ENCODE peak calls at places on chromosomes 3 and 15, in four cellular contexts. X is IMR-90, Q is HepG2, H is prostate gland. K is an unnamed sample.

GRCh38 chr3:31911643-31912042 is 69.4 kb downstream of the OSBPL10 start:
- DNase-seq in X (peak), Q (no peak), H (no peak), K (no peak)

GRCh38 chr15:67574981-67575632 is 32.6 kb downstream of the MAP2K5 start:
- DNase-seq in X (no peak), Q (no peak), H (no peak), K (no peak)

GRCh38 chr3:195030791-195031321 is 240.1 kb downstream of the XXYLT1 start:
- DNase-seq in X (peak), Q (peak), H (peak), K (no peak)

GRCh38 chr15:29226431-29227216 is 43.0 kb downstream of the NSMCE3 start:
- DNase-seq in X (no peak), Q (no peak), H (no peak), K (no peak)

GRCh38 chr15:50906954-50907865 is 1.3 kb upstream of the AP4E1 start:
- DNase-seq in X (peak), Q (peak), H (no peak), K (no peak)

GRCh38 chr3:186783731-186784515 is 546 bp downstream of the EIF4A2 start:
- DNase-seq in X (peak), Q (peak), H (peak), K (peak)

GRCh38 chr3:161316006-161316689 is 55.2 kb downstream of the SPTSSB start:
- DNase-seq in X (no peak), Q (no peak), H (peak), K (no peak)

GRCh38 chr3:64578384-64578783 is 109.4 kb downstream of the ADAMTS9 start:
- DNase-seq in X (no peak), Q (no peak), H (peak), K (no peak)

GRCh38 chr3:173410836-173411235 is 13.3 kb downstream of the NLGN1 start:
- DNase-seq in X (no peak), Q (no peak), H (no peak), K (no peak)

GRCh38 chr3:58720526-58720925 is 54.0 kb upstream of the FAM3D start:
- DNase-seq in X (no peak), Q (no peak), H (no peak), K (no peak)

GRCh38 chr3:102830415-102830814 is 395.6 kb downstream of the ZPLD1 start:
- DNase-seq in X (no peak), Q (no peak), H (no peak), K (no peak)

GRCh38 chr3:157376596-157377300 is 59.9 kb upstream of the PTX3 start:
- DNase-seq in X (no peak), Q (no peak), H (no peak), K (no peak)

GRCh38 chr3:94001191-94001590 is 21.2 kb downstream of the ARL13B start:
- DNase-seq in X (no peak), Q (no peak), H (no peak), K (no peak)

GRCh38 chr3:30551266-30551665 is 55.1 kb upstream of the TGFBR2 start:
- DNase-seq in X (no peak), Q (no peak), H (no peak), K (no peak)

GRCh38 chr3:109316162-109316730 is at the start of gene DPPA2:
- DNase-seq in X (no peak), Q (no peak), H (no peak), K (peak)

GRCh38 chr3:181726351-181727121 is 14.8 kb downstream of the SOX2 start:
- DNase-seq in X (no peak), Q (no peak), H (no peak), K (no peak)

GRCh38 chr3:72214065-72215048 is 429.4 kb upstream of the PROK2 start:
- DNase-seq in X (no peak), Q (no peak), H (no peak), K (no peak)

GRCh38 chr3:120956143-120956542 is 48.1 kb downstream of the STXBP5L start:
- DNase-seq in X (no peak), Q (no peak), H (no peak), K (no peak)

GRCh38 chr15:51403072-51403878 is 61.8 kb downstream of the GLDN start:
- DNase-seq in X (peak), Q (peak), H (no peak), K (no peak)

GRCh38 chr3:175093738-175094137 is 234.6 kb downstream of the NAALADL2 start:
- DNase-seq in X (no peak), Q (no peak), H (no peak), K (no peak)

GRCh38 chr3:9276761-9277370 is 27.4 kb upstream of the SRGAP3 start:
- DNase-seq in X (no peak), Q (no peak), H (no peak), K (no peak)

GRCh38 chr3:172210355-172210754 is 171.0 kb downstream of the FNDC3B start:
- DNase-seq in X (peak), Q (no peak), H (no peak), K (no peak)

GRCh38 chr3:159624616-159625015 is 364.0 kb upstream of the IL12A start:
- DNase-seq in X (no peak), Q (no peak), H (no peak), K (no peak)

GRCh38 chr3:195845483-195845882 is 33.8 kb upstream of the MUC4 start:
- DNase-seq in X (no peak), Q (no peak), H (no peak), K (no peak)

GRCh38 chr15:59247364-59247763 is 40.7 kb downstream of the LDHAL6B start:
- DNase-seq in X (peak), Q (peak), H (peak), K (peak)

GRCh38 chr15:64809649-64810498 is 15.6 kb downstream of the PIF1 start:
- DNase-seq in X (peak), Q (peak), H (peak), K (peak)

GRCh38 chr3:195077611-195078540 is 193.1 kb downstream of the XXYLT1 start:
- DNase-seq in X (no peak), Q (no peak), H (no peak), K (no peak)

GRCh38 chr15:70100495-70101331 is 3.0 kb upstream of the TLE3 start:
- DNase-seq in X (peak), Q (peak), H (no peak), K (peak)

GRCh38 chr3:36944012-36944640 is 728 bp downstream of the TRANK1 start:
- DNase-seq in X (peak), Q (no peak), H (peak), K (peak)

GRCh38 chr3:31377045-31377642 is 155.6 kb upstream of the STT3B start:
- DNase-seq in X (peak), Q (peak), H (no peak), K (no peak)

GRCh38 chr3:128742821-128743594 is 17.0 kb downstream of the RAB7A start:
- DNase-seq in X (no peak), Q (no peak), H (no peak), K (no peak)

GRCh38 chr15:82540055-82540983 is at the start of gene RPS17:
- DNase-seq in X (peak), Q (peak), H (peak), K (peak)

GRCh38 chr3:185632996-185633395 is 46.9 kb downstream of the SENP2 start:
- DNase-seq in X (no peak), Q (no peak), H (no peak), K (no peak)

GRCh38 chr3:103126111-103126510 is 691.3 kb downstream of the ZPLD1 start:
- DNase-seq in X (no peak), Q (no peak), H (no peak), K (no peak)

GRCh38 chr3:157499342-157499963 is 3.8 kb downstream of the VEPH1 start:
- DNase-seq in X (no peak), Q (peak), H (peak), K (peak)

GRCh38 chr3:158520433-158520832 is 50.6 kb upstream of the MLF1 start:
- DNase-seq in X (no peak), Q (no peak), H (no peak), K (no peak)

GRCh38 chr3:116897382-116897781 is 187.8 kb downstream of the TUSC7 start:
- DNase-seq in X (peak), Q (no peak), H (no peak), K (no peak)

GRCh38 chr15:65819563-65819960 is 27.5 kb upstream of the DENND4A start:
- DNase-seq in X (peak), Q (peak), H (no peak), K (no peak)

GRCh38 chr3:197103766-197104165 is 74.1 kb upstream of the MELTF start:
- DNase-seq in X (peak), Q (no peak), H (no peak), K (no peak)

GRCh38 chr15:40054746-40055575 is 16.0 kb upstream of the SRP14 start:
- DNase-seq in X (peak), Q (no peak), H (no peak), K (no peak)
- TF ChIP-seq POLR2A in X (no peak), Q (no peak), H (no peak), K (no peak)

DNA sequence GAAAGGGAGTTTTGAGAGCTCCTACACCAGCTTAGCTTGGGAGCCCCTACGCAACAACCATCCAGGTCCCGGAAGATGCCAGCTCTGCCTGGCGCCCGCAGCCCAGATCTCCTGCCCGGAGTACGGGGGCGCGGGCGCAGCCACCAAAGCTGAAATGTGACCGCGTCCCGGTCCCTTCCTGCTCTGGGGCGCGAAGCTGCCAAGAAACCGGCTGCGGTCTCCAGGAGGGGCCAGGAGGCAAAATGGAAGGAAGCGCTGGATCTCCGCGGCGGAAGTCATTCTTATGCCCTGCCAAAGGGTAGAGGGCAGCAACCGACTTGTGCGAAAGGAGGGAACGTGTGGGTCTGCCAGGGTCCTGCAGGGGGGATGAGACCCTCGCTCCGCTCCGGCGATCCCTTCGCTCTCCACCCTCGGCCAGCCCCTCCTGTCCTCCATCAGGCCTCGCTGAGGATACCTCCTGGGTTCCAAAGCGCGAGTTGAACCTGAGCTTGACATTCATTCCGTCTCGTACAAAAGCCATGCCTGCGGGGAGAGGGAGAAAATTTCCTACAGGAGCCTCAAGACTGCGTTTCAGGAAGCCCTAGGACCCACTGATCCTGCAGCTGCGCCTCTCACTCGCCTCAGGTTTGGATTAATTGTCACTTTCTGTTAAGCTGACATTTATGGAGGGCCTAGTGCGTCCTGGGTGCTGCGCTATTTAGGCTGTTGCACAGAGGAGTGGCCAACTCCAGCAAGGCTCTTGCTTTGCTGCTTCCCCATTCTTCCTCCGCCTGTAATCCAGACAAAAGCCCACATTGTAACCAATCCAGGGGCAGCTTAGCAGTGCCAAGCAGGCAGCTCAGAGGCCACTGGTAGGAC is 98.3 kb upstream of the VGLL3 start:
- DNase-seq in X (peak), Q (no peak), H (peak), K (peak)
- H3K4me3 ChIP-seq in X (peak), Q (no peak), H (peak), K (peak)

GRCh38 chr3:153897842-153898241 is 223.3 kb upstream of the ARHGEF26 start:
- DNase-seq in X (no peak), Q (no peak), H (no peak), K (no peak)

GRCh38 chr3:153894857-153895256 is 226.3 kb upstream of the ARHGEF26 start:
- DNase-seq in X (no peak), Q (no peak), H (no peak), K (no peak)

GRCh38 chr3:153896197-153896596 is 225.0 kb upstream of the ARHGEF26 start:
- DNase-seq in X (no peak), Q (no peak), H (no peak), K (no peak)

GRCh38 chr3:153901152-153901551 is 220.0 kb upstream of the ARHGEF26 start:
- DNase-seq in X (no peak), Q (no peak), H (no peak), K (no peak)

DNA sequence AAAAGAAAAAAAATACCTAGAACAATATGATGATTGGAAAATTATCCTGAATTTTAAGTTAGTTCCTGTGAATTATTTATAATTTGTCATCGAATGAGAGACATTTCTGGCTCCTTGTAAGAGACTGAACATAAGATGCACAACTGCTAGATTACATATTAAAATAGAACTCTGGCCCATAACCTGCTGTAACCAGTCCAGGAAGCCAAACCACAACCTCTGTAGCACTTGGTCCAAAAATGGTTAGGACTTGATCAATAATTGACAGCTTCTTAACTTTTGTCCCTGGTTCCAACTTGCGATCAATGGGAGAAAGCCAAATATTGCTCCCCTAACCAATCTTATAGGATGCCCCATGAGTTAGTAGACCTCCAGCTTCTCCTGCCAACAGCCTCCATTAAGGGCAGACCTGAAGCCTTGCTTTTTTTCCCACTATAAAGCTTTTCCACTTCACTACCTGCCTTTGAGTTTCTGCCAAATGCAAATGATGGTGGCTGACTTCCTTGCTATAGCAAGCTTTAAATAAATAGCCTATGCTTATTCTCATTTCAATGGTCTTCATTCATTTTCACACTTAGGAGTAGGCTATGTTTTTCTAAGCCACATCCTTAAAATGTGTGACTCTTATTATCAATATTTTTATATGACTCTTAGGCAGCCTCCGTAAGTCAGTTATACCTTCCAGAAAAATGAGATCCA is 224.0 kb upstream of the ARHGEF26 start:
- DNase-seq in X (no peak), Q (no peak), H (no peak), K (no peak)
- TF ChIP-seq POLR2A in X (no peak), Q (no peak), H (no peak), K (no peak)

GRCh38 chr3:48599077-48599501 is 4.0 kb upstream of the COL7A1 start:
- DNase-seq in X (no peak), Q (no peak), H (peak), K (peak)
- H3K4me3 ChIP-seq in X (no peak), Q (no peak), H (no peak), K (no peak)

DNA sequence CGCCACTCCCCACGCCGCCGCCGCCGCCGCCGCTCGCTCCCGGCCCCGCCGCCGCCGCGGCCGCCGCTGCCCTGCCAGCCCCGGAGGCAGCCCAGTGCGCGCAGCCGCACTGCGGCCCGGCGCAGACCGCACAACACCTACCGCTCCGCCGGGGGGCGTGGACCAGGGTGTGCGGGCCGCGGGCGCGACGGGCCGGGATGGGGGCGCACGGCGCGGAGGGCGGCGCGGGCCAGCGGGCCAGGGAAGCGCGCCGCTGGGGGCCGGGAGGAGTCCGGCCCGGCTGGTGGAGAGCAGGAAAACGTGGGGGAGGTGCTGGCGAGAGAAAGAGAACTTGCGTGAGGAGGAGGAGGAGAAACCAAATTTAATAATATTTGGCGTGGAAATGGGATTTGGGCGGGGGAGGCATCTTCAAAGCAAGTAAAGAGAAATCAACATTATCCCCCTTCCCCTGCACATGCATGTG is at the start of gene RFX7:
- DNase-seq in X (peak), Q (peak), H (peak), K (peak)
- TF ChIP-seq POLR2A in X (no peak), Q (no peak), H (no peak), K (no peak)

GRCh38 chr3:16908408-16908807 is 23.7 kb downstream of the PLCL2 start:
- DNase-seq in X (no peak), Q (no peak), H (no peak), K (no peak)

GRCh38 chr3:16905704-16906103 is 20.9 kb downstream of the PLCL2 start:
- DNase-seq in X (no peak), Q (no peak), H (no peak), K (no peak)

GRCh38 chr3:16908006-16908405 is 23.3 kb downstream of the PLCL2 start:
- DNase-seq in X (no peak), Q (no peak), H (no peak), K (no peak)

GRCh38 chr3:16907245-16907644 is 22.5 kb downstream of the PLCL2 start:
- DNase-seq in X (no peak), Q (no peak), H (no peak), K (no peak)

GRCh38 chr3:16906679-16907078 is 21.9 kb downstream of the PLCL2 start:
- DNase-seq in X (peak), Q (no peak), H (no peak), K (peak)
- H3K4me3 ChIP-seq in X (no peak), Q (no peak), H (no peak), K (no peak)

GRCh38 chr3:105653161-105653560 is 215.7 kb downstream of the CBLB start:
- DNase-seq in X (no peak), Q (no peak), H (no peak), K (no peak)

GRCh38 chr3:105649469-105649868 is 219.3 kb downstream of the CBLB start:
- DNase-seq in X (no peak), Q (no peak), H (no peak), K (no peak)

GRCh38 chr3:105656607-105657504 is 212.0 kb downstream of the CBLB start:
- DNase-seq in X (no peak), Q (peak), H (no peak), K (no peak)

DNA sequence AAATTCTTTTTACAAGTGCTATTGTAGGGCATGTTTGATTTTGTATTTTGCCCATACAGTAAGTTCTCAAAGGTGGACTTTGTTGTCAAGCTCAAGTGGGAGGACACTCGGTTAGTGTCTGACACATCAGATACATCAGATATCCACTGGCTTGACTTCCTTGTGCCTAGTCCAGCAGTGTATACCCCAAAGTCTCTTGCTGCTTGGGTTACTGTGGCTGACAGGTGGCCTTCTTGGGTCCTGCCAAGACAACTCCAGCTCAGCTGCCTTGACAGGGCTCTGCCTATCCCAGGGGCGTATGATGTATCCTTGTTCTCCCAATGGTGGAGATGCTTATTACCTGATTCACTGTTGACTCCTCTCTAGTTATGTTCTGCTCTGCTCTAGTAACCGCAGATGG is 214.9 kb downstream of the CBLB start:
- DNase-seq in X (no peak), Q (no peak), H (no peak), K (no peak)
- TF ChIP-seq POLR2A in X (no peak), Q (no peak), H (no peak), K (no peak)

DNA sequence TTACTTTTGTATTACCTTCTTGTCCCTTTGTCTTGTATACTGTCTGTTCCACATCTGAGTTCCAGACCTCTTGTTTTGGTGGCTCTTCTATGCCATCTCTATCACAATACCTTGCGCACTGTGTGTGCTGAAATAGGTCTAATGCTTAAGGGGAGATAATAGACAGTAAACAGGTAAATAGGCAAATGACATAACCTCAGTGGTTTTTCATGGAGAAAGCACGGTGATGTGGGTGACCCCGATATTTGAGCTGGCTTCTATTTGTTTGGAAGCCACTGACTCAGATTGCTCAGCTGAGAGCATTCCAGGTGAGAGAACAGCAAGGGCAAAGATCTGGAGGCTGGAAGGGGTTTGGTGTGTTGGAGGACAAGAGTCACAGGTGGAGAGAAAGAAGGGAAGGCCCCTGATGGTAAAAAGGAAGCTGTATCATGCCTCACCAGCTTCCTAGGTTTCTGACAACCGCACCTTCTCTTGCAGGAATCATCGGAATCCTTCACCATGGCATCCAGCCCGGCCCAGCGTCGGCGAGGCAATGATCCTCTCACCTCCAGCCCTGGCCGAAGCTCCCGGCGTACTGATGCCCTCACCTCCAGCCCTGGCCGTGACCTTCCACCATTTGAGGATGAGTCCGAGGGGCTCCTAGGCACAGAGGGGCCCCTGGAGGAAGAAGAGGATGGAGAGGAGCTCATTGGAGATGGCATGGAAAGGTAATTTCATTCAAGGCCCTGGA is 795 bp downstream of the MCM2 start:
- DNase-seq in X (no peak), Q (peak), H (no peak), K (no peak)
- H3K4me3 ChIP-seq in X (peak), Q (peak), H (peak), K (no peak)

K was measured in testis.